ENCODE peak calls at places on chromosomes 5 and 9, in ten cellular contexts. D is left ventricle myocardium inferior, I is BJ, Z is PC-9, V is fibroblast of lung, U is right cardiac atrium, L is GM23338, N is A673, G is lung, O is keratinocyte. A is an unnamed sample.

GRCh38 chr9:134928796-134929559 is 11.3 kb upstream of the FCN1 start:
- DNase-seq in D (peak; percentile 49), I (no peak), Z (no peak), V (no peak), U (peak; percentile 73), L (no peak), N (no peak), G (peak; percentile 58), O (no peak), A (no peak)

GRCh38 chr5:34415559-34416198 is 240.4 kb upstream of the RAI14 start:
- DNase-seq in D (no peak), I (no peak), Z (no peak), V (peak; percentile 49), U (no peak), L (peak; percentile 15), N (no peak), G (no peak), O (no peak), A (no peak)

GRCh38 chr9:122286764-122287163 is 22.1 kb downstream of the MRRF start:
- DNase-seq in D (no peak), I (no peak), Z (no peak), V (no peak), U (no peak), L (no peak), N (no peak), G (no peak), O (no peak), A (no peak)

GRCh38 chr5:76337949-76338589 is 65.0 kb upstream of the IQGAP2 start:
- DNase-seq in D (no peak), I (no peak), Z (peak; percentile 72), V (peak; percentile 8), U (no peak), L (peak; percentile 90), N (peak; percentile 83), G (peak; percentile 42), O (peak; percentile 30), A (peak; percentile 74)

GRCh38 chr9:33752130-33752637 is 43.2 kb upstream of the PRSS3 start:
- DNase-seq in D (no peak), I (no peak), Z (no peak), V (no peak), U (no peak), L (no peak), N (no peak), G (no peak), O (no peak), A (no peak)

GRCh38 chr5:56316302-56316994 is 83.3 kb upstream of the ANKRD55 start:
- DNase-seq in D (no peak), I (no peak), Z (no peak), V (no peak), U (no peak), L (no peak), N (no peak), G (no peak), O (no peak), A (no peak)

GRCh38 chr9:89923961-89924504 is 319.2 kb downstream of the GADD45G start:
- DNase-seq in D (no peak), I (no peak), Z (no peak), V (peak; percentile 7), U (no peak), L (peak; percentile 6), N (no peak), G (no peak), O (no peak), A (no peak)

GRCh38 chr5:124401247-124402143 is 344.9 kb downstream of the ZNF608 start:
- DNase-seq in D (no peak), I (no peak), Z (peak; percentile 12), V (no peak), U (no peak), L (no peak), N (no peak), G (no peak), O (no peak), A (no peak)

GRCh38 chr9:130970052-130970451 is 31.0 kb upstream of the FIBCD1 start:
- DNase-seq in D (no peak), I (no peak), Z (no peak), V (no peak), U (no peak), L (no peak), N (no peak), G (no peak), O (no peak), A (no peak)

GRCh38 chr9:132506907-132507669 is 75.3 kb upstream of the BARHL1 start:
- DNase-seq in D (no peak), I (no peak), Z (no peak), V (no peak), U (no peak), L (no peak), N (no peak), G (no peak), O (no peak), A (no peak)

GRCh38 chr5:7325975-7326911 is 69.7 kb upstream of the ADCY2 start:
- DNase-seq in D (no peak), I (no peak), Z (no peak), V (no peak), U (peak; percentile 43), L (no peak), N (no peak), G (no peak), O (no peak), A (no peak)

GRCh38 chr9:127974002-127974768 is 6.6 kb downstream of the EEIG1 start:
- DNase-seq in D (no peak), I (no peak), Z (no peak), V (no peak), U (no peak), L (no peak), N (no peak), G (no peak), O (no peak), A (no peak)

GRCh38 chr5:537621-538071 is 13.4 kb upstream of the SLC9A3 start:
- DNase-seq in D (no peak), I (no peak), Z (no peak), V (no peak), U (peak; percentile 40), L (no peak), N (no peak), G (no peak), O (no peak), A (no peak)

DNA sequence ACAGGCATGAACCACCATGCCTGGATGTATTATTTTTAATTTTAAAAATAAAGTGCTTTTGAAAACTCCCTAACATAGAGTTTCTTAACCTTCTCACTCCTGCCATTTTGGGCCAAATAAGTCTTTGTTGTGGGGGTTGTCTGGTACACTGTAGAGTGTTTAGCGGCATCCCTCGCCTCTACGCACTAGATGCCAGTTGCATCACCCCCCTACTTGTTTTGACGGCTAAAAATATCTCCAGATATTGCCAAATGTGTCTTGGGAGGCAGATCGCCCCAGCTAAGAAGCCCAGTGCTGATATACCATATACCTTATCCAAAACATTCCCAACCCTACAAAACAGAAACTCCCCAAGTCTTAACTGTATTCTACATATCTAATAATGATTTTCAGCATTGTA is 54.6 kb downstream of the SCAI start:
- DNase-seq in D (no peak), I (no peak), Z (no peak), V (no peak), U (no peak), L (no peak), N (no peak), G (no peak), O (no peak), A (no peak)
- H3K27me3 ChIP-seq in D (no peaks in the 10 kb centered on the region), I (no peaks in the 10 kb centered on the region), Z (no peaks in the 10 kb centered on the region), V (no peaks in the 10 kb centered on the region), U (no peaks in the 10 kb centered on the region), L (no peaks in the 10 kb centered on the region), N (no peaks in the 10 kb centered on the region), G (no peaks in the 10 kb centered on the region), O (no peaks in the 10 kb centered on the region), A (no peaks in the 10 kb centered on the region)

GRCh38 chr5:132827943-132828673 is 2.3 kb downstream of the SHROOM1 start:
- DNase-seq in D (no peak), I (no peak), Z (no peak), V (no peak), U (no peak), L (no peak), N (no peak), G (no peak), O (no peak), A (no peak)

GRCh38 chr5:132830436-132831094 is at the start of gene SHROOM1:
- DNase-seq in D (peak; percentile 69), I (no peak), Z (peak; percentile 84), V (peak; percentile 31), U (peak; percentile 85), L (peak; percentile 86), N (no peak), G (peak; percentile 73), O (no peak), A (peak; percentile 76)

GRCh38 chr5:132831095-132831860 is 831 bp upstream of the SHROOM1 start:
- DNase-seq in D (no peak), I (no peak), Z (no peak), V (no peak), U (no peak), L (no peak), N (no peak), G (no peak), O (no peak), A (no peak)

GRCh38 chr5:132828846-132829494 is 1.5 kb downstream of the SHROOM1 start:
- DNase-seq in D (no peak), I (no peak), Z (no peak), V (no peak), U (no peak), L (no peak), N (no peak), G (no peak), O (no peak), A (no peak)

GRCh38 chr5:132829742-132830435 is 558 bp downstream of the SHROOM1 start:
- DNase-seq in D (peak; percentile 74), I (no peak), Z (peak; percentile 79), V (peak; percentile 64), U (peak; percentile 91), L (peak; percentile 85), N (peak; percentile 73), G (peak; percentile 79), O (no peak), A (peak; percentile 88)
- H3K27me3 ChIP-seq in D (no peaks in the 10 kb centered on the region), I (no peaks in the 10 kb centered on the region), Z (no peaks in the 10 kb centered on the region), V (no peaks in the 10 kb centered on the region), U (no peaks in the 10 kb centered on the region), L (peaks cover 82% of the 10 kb centered on the region), N (peaks cover 9% of the 10 kb centered on the region), G (no peaks in the 10 kb centered on the region), O (peaks cover 21% of the 10 kb centered on the region), A (peaks cover 93% of the 10 kb centered on the region)

DNA sequence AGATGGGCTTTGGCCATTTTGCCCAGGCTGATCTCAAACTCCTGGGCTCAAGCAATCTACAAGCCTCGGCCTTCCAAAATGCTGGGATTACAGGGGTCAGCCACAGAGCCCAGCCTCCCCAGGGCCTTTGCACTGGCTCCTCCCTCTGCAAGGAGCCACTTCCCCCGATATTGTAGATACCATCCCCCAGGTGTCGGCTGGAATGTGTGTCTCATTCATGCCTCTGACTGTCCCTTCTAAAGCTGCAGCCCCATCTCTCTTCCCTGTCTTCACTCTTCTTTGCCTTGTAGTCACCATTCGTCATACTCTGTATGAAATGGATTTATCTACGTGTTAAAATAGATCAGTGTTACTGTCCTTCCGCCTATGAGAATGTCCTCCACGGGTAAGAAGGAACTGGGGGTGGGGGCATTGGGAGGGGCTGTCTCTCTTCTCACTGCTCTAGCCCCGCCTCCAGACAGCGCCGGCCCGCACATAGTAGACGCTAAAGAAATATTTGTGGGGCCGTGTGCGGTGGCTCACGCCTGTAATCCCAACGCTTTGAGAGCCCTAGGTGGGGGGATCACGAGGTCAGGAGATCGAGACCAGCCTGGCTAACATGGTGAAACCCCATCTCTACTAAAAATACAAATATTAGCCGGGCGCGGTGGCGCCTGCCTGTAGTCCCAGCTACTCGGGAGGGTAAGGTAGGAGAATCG is 68.5 kb downstream of the LMX1B start:
- DNase-seq in D (no peak), I (no peak), Z (no peak), V (no peak), U (no peak), L (peak; percentile 69), N (no peak), G (no peak), O (no peak), A (peak; percentile 1)
- H3K27me3 ChIP-seq in D (peaks cover 100% of the 10 kb centered on the region), I (peaks cover 21% of the 10 kb centered on the region), Z (peaks cover 54% of the 10 kb centered on the region), V (peaks cover 30% of the 10 kb centered on the region), U (no peaks in the 10 kb centered on the region), L (peaks cover 94% of the 10 kb centered on the region), N (peaks cover 94% of the 10 kb centered on the region), G (peaks cover 3% of the 10 kb centered on the region), O (no peaks in the 10 kb centered on the region), A (peaks cover 100% of the 10 kb centered on the region)

GRCh38 chr5:77957931-77958476 is 181.9 kb upstream of the TBCA start:
- DNase-seq in D (no peak), I (no peak), Z (no peak), V (no peak), U (no peak), L (peak; percentile 62), N (peak; percentile 95), G (no peak), O (no peak), A (peak; percentile 90)
- H3K27me3 ChIP-seq in D (peaks cover 87% of the 10 kb centered on the region), I (peaks cover 13% of the 10 kb centered on the region), Z (no peaks in the 10 kb centered on the region), V (peaks cover 31% of the 10 kb centered on the region), U (no peaks in the 10 kb centered on the region), L (peaks cover 93% of the 10 kb centered on the region), N (peaks cover 99% of the 10 kb centered on the region), G (peaks cover 3% of the 10 kb centered on the region), O (peaks cover 38% of the 10 kb centered on the region), A (peaks cover 98% of the 10 kb centered on the region)

A was measured in neural progenitor cell.